ENCODE peak calls at places on chromosomes 7 and 10, in four cellular contexts. M, X, F and O are unnamed samples.

GRCh38 chr7:8303904-8304528 is 42.0 kb upstream of the ICA1 start:
- DNase-seq in M (no peak), X (no peak), F (no peak), O (no peak)

GRCh38 chr7:75638607-75639070 is 100.1 kb downstream of the HIP1 start:
- DNase-seq in X (no peak), M (no peak), F (peak), O (no peak)

GRCh38 chr7:112503361-112504023 is 22.7 kb downstream of the LSMEM1 start:
- DNase-seq in M (no peak), X (no peak), F (no peak), O (no peak)

GRCh38 chr10:113452146-113452545 is 100.7 kb upstream of the HABP2 start:
- DNase-seq in X (no peak), F (no peak), M (no peak), O (no peak)

GRCh38 chr10:47243791-47244190 is 56.2 kb upstream of the GDF10 start:
- DNase-seq in F (no peak), X (no peak), M (no peak), O (no peak)

GRCh38 chr10:100568937-100569336 is 33.2 kb downstream of the HIF1AN start:
- DNase-seq in F (peak), X (no peak), M (no peak), O (no peak)

GRCh38 chr7:100604976-100605911 is 3.1 kb downstream of the PCOLCE start:
- DNase-seq in X (peak), M (peak), F (no peak), O (no peak)

GRCh38 chr7:120990468-120991118 is 2.1 kb downstream of the CPED1 start:
- DNase-seq in X (no peak), M (no peak), F (peak), O (no peak)

GRCh38 chr7:130904031-130904757 is 170.2 kb upstream of the KLF14 start:
- DNase-seq in F (no peak), X (no peak), M (no peak), O (no peak)

GRCh38 chr7:81534446-81534845 is 235.4 kb downstream of the HGF start:
- DNase-seq in F (no peak), X (no peak), M (no peak), O (no peak)